ENCODE peak calls at places on chromosome 4, in nine cellular contexts. One of them, this sample, is unnamed.

GRCh38 chr4:14178421-14178820 is 550.9 kb upstream of the BOD1L1 start:
- DNase-seq in fibroblast of pulmonary artery: peak
- DNase-seq in ovary: no peak
- DNase-seq in AML-193: peak
- DNase-seq in H9: no peak
- DNase-seq in mammary epithelial cell: peak
- DNase-seq in posterior cingulate gyrus: no peak
- DNase-seq in upper lobe of right lung: no peak
- DNase-seq in Right ventricle myocardium superior: no peak
- DNase-seq in this sample: no peak

GRCh38 chr4:100061835-100062234 is 111.8 kb upstream of the H2AZ1 start:
- DNase-seq in fibroblast of pulmonary artery: peak
- DNase-seq in ovary: no peak
- DNase-seq in AML-193: no peak
- DNase-seq in H9: no peak
- DNase-seq in mammary epithelial cell: no peak
- DNase-seq in posterior cingulate gyrus: no peak
- DNase-seq in upper lobe of right lung: no peak
- DNase-seq in Right ventricle myocardium superior: no peak
- DNase-seq in this sample: no peak

GRCh38 chr4:26108024-26108423 is 194.0 kb downstream of the SMIM20 start:
- DNase-seq in fibroblast of pulmonary artery: no peak
- DNase-seq in ovary: no peak
- DNase-seq in AML-193: no peak
- DNase-seq in H9: no peak
- DNase-seq in mammary epithelial cell: no peak
- DNase-seq in posterior cingulate gyrus: no peak
- DNase-seq in upper lobe of right lung: no peak
- DNase-seq in Right ventricle myocardium superior: no peak
- DNase-seq in this sample: no peak

GRCh38 chr4:181971973-181972372 is 271.2 kb upstream of the TENM3 start:
- DNase-seq in fibroblast of pulmonary artery: peak
- DNase-seq in ovary: no peak
- DNase-seq in AML-193: no peak
- DNase-seq in H9: no peak
- DNase-seq in mammary epithelial cell: peak
- DNase-seq in posterior cingulate gyrus: no peak
- DNase-seq in upper lobe of right lung: no peak
- DNase-seq in Right ventricle myocardium superior: peak
- DNase-seq in this sample: no peak

GRCh38 chr4:65943076-65943475 is 272.8 kb upstream of the EPHA5 start:
- DNase-seq in fibroblast of pulmonary artery: peak
- DNase-seq in ovary: no peak
- DNase-seq in AML-193: no peak
- DNase-seq in H9: peak
- DNase-seq in mammary epithelial cell: peak
- DNase-seq in posterior cingulate gyrus: no peak
- DNase-seq in upper lobe of right lung: no peak
- DNase-seq in Right ventricle myocardium superior: no peak
- DNase-seq in this sample: no peak

GRCh38 chr4:183261953-183262775 is 57.9 kb downstream of the CLDN22 start:
- DNase-seq in fibroblast of pulmonary artery: peak
- DNase-seq in ovary: peak
- DNase-seq in AML-193: peak
- DNase-seq in H9: peak
- DNase-seq in mammary epithelial cell: peak
- DNase-seq in posterior cingulate gyrus: peak
- DNase-seq in upper lobe of right lung: peak
- DNase-seq in Right ventricle myocardium superior: peak
- DNase-seq in this sample: no peak

GRCh38 chr4:59062970-59063369 is 1952.8 kb upstream of the IGFBP7 start:
- DNase-seq in fibroblast of pulmonary artery: no peak
- DNase-seq in ovary: no peak
- DNase-seq in AML-193: no peak
- DNase-seq in H9: no peak
- DNase-seq in mammary epithelial cell: no peak
- DNase-seq in posterior cingulate gyrus: no peak
- DNase-seq in upper lobe of right lung: no peak
- DNase-seq in Right ventricle myocardium superior: no peak
- DNase-seq in this sample: no peak

GRCh38 chr4:80171251-80171650 is 26.1 kb upstream of the PRDM8 start:
- DNase-seq in fibroblast of pulmonary artery: peak
- DNase-seq in ovary: no peak
- DNase-seq in AML-193: no peak
- DNase-seq in H9: no peak
- DNase-seq in mammary epithelial cell: no peak
- DNase-seq in posterior cingulate gyrus: no peak
- DNase-seq in upper lobe of right lung: no peak
- DNase-seq in Right ventricle myocardium superior: no peak
- DNase-seq in this sample: no peak

GRCh38 chr4:108426493-108426892 is 193.9 kb upstream of the RPL34 start:
- DNase-seq in fibroblast of pulmonary artery: no peak
- DNase-seq in ovary: no peak
- DNase-seq in AML-193: no peak
- DNase-seq in H9: no peak
- DNase-seq in mammary epithelial cell: peak
- DNase-seq in posterior cingulate gyrus: no peak
- DNase-seq in upper lobe of right lung: no peak
- DNase-seq in Right ventricle myocardium superior: no peak
- DNase-seq in this sample: no peak

This sample was measured in left lung.